ENCODE peak calls at places on chromosomes 4 and X, in five cellular contexts. One of them, this sample, is unnamed. For H3K9me3, the result is how much of the 10 kb centered on the place peaks cover.

GRCh38 chr4:4857809-4858508 is 1.5 kb upstream of the MSX1 start:
- DNase-seq in H1: no peak
- DNase-seq in K562: no peak
- DNase-seq in GM12878: no peak
- DNase-seq in HepG2: no peak
- DNase-seq in this sample: peak

GRCh38 chrX:73944582-73944947 is 359.4 kb upstream of the ZCCHC13 start:
- DNase-seq in GM12878: no peak
- DNase-seq in K562: no peak
- DNase-seq in H1: no peak
- DNase-seq in HepG2: no peak
- DNase-seq in this sample: no peak

GRCh38 chr4:76457885-76458284 is 22.9 kb downstream of the SHROOM3 start:
- DNase-seq in K562: peak
- DNase-seq in H1: no peak
- DNase-seq in HepG2: no peak
- DNase-seq in GM12878: no peak
- DNase-seq in this sample: no peak

GRCh38 chr4:2797545-2798305 is 4.8 kb downstream of the SH3BP2 start:
- DNase-seq in H1: no peak
- DNase-seq in HepG2: no peak
- DNase-seq in K562: no peak
- DNase-seq in GM12878: no peak
- DNase-seq in this sample: peak

GRCh38 chr4:95165926-95166524 is 382.7 kb downstream of the UNC5C start:
- DNase-seq in H1: no peak
- DNase-seq in HepG2: peak
- DNase-seq in GM12878: peak
- DNase-seq in K562: peak
- DNase-seq in this sample: peak

GRCh38 chrX:107559506-107559905 is 68.8 kb upstream of the PRPS1 start:
- DNase-seq in GM12878: no peak
- DNase-seq in H1: no peak
- DNase-seq in K562: no peak
- DNase-seq in HepG2: no peak
- DNase-seq in this sample: no peak

GRCh38 chrX:39813631-39814246 is 284.0 kb downstream of the BCOR start:
- DNase-seq in GM12878: no peak
- DNase-seq in K562: no peak
- DNase-seq in H1: no peak
- DNase-seq in HepG2: no peak
- DNase-seq in this sample: peak

GRCh38 chr4:100428051-100428450 is 89.8 kb downstream of the EMCN start:
- DNase-seq in H1: no peak
- DNase-seq in K562: no peak
- DNase-seq in HepG2: no peak
- DNase-seq in GM12878: no peak
- DNase-seq in this sample: no peak

GRCh38 chr4:37451646-37452045 is 207.1 kb downstream of the NWD2 start:
- DNase-seq in HepG2: no peak
- DNase-seq in H1: no peak
- DNase-seq in GM12878: no peak
- DNase-seq in K562: no peak
- DNase-seq in this sample: no peak

GRCh38 chr4:55157559-55158277 is 32.3 kb upstream of the KDR start:
- DNase-seq in GM12878: no peak
- DNase-seq in K562: no peak
- DNase-seq in H1: peak
- DNase-seq in HepG2: no peak
- DNase-seq in this sample: no peak

GRCh38 chrX:2848806-2849420 is 20.2 kb downstream of the GYG2 start:
- DNase-seq in HepG2: peak
- DNase-seq in GM12878: no peak
- DNase-seq in K562: no peak
- DNase-seq in H1: no peak
- DNase-seq in this sample: no peak

GRCh38 chr4:26281876-26282275 is 38.9 kb upstream of the RBPJ start:
- DNase-seq in H1: no peak
- DNase-seq in HepG2: no peak
- DNase-seq in K562: no peak
- DNase-seq in GM12878: no peak
- DNase-seq in this sample: no peak

GRCh38 chr4:150817017-150817416 is 198.1 kb downstream of the LRBA start:
- DNase-seq in GM12878: no peak
- DNase-seq in H1: no peak
- DNase-seq in K562: no peak
- DNase-seq in HepG2: no peak
- DNase-seq in this sample: no peak

GRCh38 chr4:28557755-28558154 is 1697.1 kb downstream of the STIM2 start:
- DNase-seq in H1: no peak
- DNase-seq in K562: no peak
- DNase-seq in HepG2: no peak
- DNase-seq in GM12878: no peak
- DNase-seq in this sample: no peak

GRCh38 chr4:123415977-123416376 is 19.4 kb downstream of the SPRY1 start:
- DNase-seq in K562: peak
- DNase-seq in GM12878: no peak
- DNase-seq in HepG2: peak
- DNase-seq in H1: no peak
- DNase-seq in this sample: no peak

GRCh38 chrX:73214366-73215094 is at the start of gene NAP1L2:
- DNase-seq in H1: peak
- DNase-seq in K562: no peak
- DNase-seq in GM12878: no peak
- DNase-seq in HepG2: no peak
- DNase-seq in this sample: no peak

GRCh38 chr4:15691346-15692140 is 9.9 kb downstream of the FAM200B start:
- DNase-seq in HepG2: peak
- DNase-seq in H1: no peak
- DNase-seq in K562: no peak
- DNase-seq in GM12878: no peak
- DNase-seq in this sample: no peak

GRCh38 chr4:185112104-185112503 is 31.0 kb upstream of the SLC25A4 start:
- DNase-seq in K562: peak
- DNase-seq in HepG2: peak
- DNase-seq in H1: peak
- DNase-seq in GM12878: no peak
- DNase-seq in this sample: no peak

GRCh38 chr4:84971319-84971932 is 4.9 kb upstream of the WDFY3 start:
- DNase-seq in K562: peak
- DNase-seq in GM12878: no peak
- DNase-seq in H1: no peak
- DNase-seq in HepG2: peak
- DNase-seq in this sample: peak

GRCh38 chr4:129064717-129065116 is 28.6 kb downstream of the SCLT1 start:
- DNase-seq in H1: no peak
- DNase-seq in HepG2: no peak
- DNase-seq in GM12878: no peak
- DNase-seq in K562: no peak
- DNase-seq in this sample: no peak

GRCh38 chr4:8142556-8142955 is 16.1 kb downstream of the ABLIM2 start:
- DNase-seq in HepG2: no peak
- DNase-seq in K562: no peak
- DNase-seq in H1: no peak
- DNase-seq in GM12878: no peak
- DNase-seq in this sample: no peak

GRCh38 chrX:48083212-48083611 is 11.8 kb upstream of the ZNF630 start:
- DNase-seq in H1: peak
- DNase-seq in HepG2: peak
- DNase-seq in GM12878: no peak
- DNase-seq in K562: peak
- DNase-seq in this sample: peak

GRCh38 chr4:4572821-4573220 is 31.0 kb upstream of the STX18 start:
- DNase-seq in GM12878: no peak
- DNase-seq in HepG2: no peak
- DNase-seq in K562: no peak
- DNase-seq in H1: no peak
- DNase-seq in this sample: no peak

DNA sequence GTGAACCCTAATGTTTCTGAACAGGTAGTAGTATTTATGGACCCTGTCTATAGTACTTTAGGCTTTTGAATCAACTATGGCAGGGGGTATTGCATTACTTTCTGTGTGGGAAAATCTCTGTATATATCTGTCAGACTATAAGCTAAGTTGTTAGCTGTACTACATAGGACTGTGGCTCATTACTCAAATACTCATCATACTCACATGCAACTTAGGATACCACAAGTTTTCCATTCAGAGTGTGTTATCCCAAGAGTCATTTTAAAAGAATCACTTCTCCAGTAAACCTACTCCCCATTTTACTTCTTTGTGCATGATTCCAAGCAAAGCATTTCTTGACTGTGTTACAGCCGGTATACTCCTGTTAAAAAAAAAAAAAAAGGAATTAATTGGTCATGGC is 95.6 kb downstream of the PHOX2B start:
- DNase-seq in H1: no peak
- DNase-seq in K562: no peak
- DNase-seq in HepG2: no peak
- DNase-seq in GM12878: no peak
- DNase-seq in this sample: no peak
- TF ChIP-seq GABPA in H1: no peak
- TF ChIP-seq GABPA in K562: no peak
- TF ChIP-seq GABPA in HepG2: no peak
- TF ChIP-seq GABPA in GM12878: no peak
- TF ChIP-seq GABPA in this sample: no peak

DNA sequence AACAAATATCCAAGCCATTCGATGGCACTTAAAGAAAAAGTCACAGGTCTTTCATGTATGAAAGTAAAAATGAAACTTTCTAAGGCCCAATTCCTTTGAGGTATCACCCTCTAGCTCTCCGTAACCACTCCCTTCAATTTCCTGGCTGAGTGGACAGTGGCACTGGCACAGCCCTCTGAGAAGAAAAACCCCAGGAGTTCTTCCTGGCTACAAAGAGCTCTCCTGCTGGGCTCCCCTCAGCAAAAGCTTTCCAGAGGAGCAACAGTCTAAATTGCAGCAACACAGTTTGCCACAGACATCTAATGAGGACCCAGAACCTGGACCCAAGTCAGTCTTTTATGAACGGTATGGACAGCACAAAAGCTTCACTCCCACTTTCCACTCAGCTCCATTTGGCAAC is 71.8 kb downstream of the FUNDC1 start:
- DNase-seq in GM12878: no peak
- DNase-seq in HepG2: no peak
- DNase-seq in K562: no peak
- DNase-seq in H1: no peak
- DNase-seq in this sample: no peak
- H3K9me3 ChIP-seq in GM12878: under half
- H3K9me3 ChIP-seq in HepG2: under half
- H3K9me3 ChIP-seq in K562: under half
- H3K9me3 ChIP-seq in H1: under half
- H3K9me3 ChIP-seq in this sample: under half

GRCh38 chrX:109709129-109709631 is 23.9 kb downstream of the ACSL4 start:
- DNase-seq in K562: no peak
- DNase-seq in H1: no peak
- DNase-seq in HepG2: peak
- DNase-seq in GM12878: peak
- DNase-seq in this sample: no peak
- TF ChIP-seq GABPA in K562: no peak
- TF ChIP-seq GABPA in H1: no peak
- TF ChIP-seq GABPA in HepG2: no peak
- TF ChIP-seq GABPA in GM12878: peak
- TF ChIP-seq GABPA in this sample: no peak

DNA sequence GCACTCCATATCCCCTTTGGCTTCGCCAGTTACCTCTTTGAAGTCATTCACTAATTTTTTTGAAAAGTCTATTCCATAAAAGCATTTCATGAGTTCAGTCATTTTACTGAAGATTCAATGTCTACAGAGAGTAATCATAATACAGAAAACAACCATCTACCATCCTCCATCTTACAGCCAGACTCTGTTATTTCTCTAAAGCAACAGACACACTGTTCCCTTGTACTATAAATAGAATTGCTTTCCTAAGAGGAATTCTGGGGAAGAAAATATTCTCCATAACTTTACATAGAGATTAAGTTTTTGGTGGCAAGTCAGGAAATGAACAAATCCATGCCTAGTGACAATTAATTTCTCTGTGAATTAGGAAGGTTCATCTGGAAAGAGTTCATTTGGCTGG is 37.0 kb downstream of the XK start:
- DNase-seq in HepG2: no peak
- DNase-seq in H1: no peak
- DNase-seq in K562: no peak
- DNase-seq in GM12878: no peak
- DNase-seq in this sample: no peak
- H3K9me3 ChIP-seq in HepG2: under half
- H3K9me3 ChIP-seq in H1: under half
- H3K9me3 ChIP-seq in K562: under half
- H3K9me3 ChIP-seq in GM12878: under half
- H3K9me3 ChIP-seq in this sample: under half

GRCh38 chr4:80446248-80446647 is 110.7 kb downstream of the CFAP299 start:
- DNase-seq in GM12878: no peak
- DNase-seq in HepG2: no peak
- DNase-seq in K562: no peak
- DNase-seq in H1: no peak
- DNase-seq in this sample: no peak
- TF ChIP-seq GABPA in GM12878: no peak
- TF ChIP-seq GABPA in HepG2: no peak
- TF ChIP-seq GABPA in K562: no peak
- TF ChIP-seq GABPA in H1: no peak
- TF ChIP-seq GABPA in this sample: no peak

GRCh38 chrX:151977923-151978322 is 3.4 kb upstream of the GABRE start:
- DNase-seq in K562: no peak
- DNase-seq in H1: no peak
- DNase-seq in GM12878: no peak
- DNase-seq in HepG2: no peak
- DNase-seq in this sample: no peak

GRCh38 chrX:151982217-151982616 is 7.7 kb upstream of the GABRE start:
- DNase-seq in GM12878: no peak
- DNase-seq in K562: peak
- DNase-seq in H1: no peak
- DNase-seq in HepG2: peak
- DNase-seq in this sample: no peak

GRCh38 chrX:151984328-151984727 is 9.9 kb upstream of the GABRE start:
- DNase-seq in H1: no peak
- DNase-seq in GM12878: no peak
- DNase-seq in K562: peak
- DNase-seq in HepG2: peak
- DNase-seq in this sample: no peak

GRCh38 chrX:151983186-151983585 is 8.7 kb upstream of the GABRE start:
- DNase-seq in GM12878: no peak
- DNase-seq in HepG2: no peak
- DNase-seq in K562: no peak
- DNase-seq in H1: no peak
- DNase-seq in this sample: no peak

DNA sequence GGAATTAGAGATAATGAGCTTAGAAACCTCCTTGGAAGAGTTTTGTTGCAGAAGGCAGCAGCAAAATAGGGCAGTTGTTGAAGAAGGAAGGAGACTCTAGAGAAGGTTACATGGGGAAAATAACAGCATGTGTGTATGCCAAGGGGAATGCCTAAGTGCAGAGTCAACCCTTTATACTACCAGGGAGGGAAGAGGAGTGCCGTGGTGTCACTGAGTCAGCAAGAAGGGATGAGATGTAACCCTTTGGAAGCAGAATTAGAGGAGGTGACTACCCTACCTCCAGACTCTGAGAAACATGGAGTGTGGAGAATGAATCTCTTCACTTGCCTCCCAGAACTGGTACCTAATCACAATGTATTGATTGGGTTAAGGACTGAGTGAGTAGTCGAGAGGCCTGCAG is 6.7 kb upstream of the GABRE start:
- DNase-seq in HepG2: no peak
- DNase-seq in H1: no peak
- DNase-seq in K562: no peak
- DNase-seq in GM12878: no peak
- DNase-seq in this sample: no peak
- H3K9me3 ChIP-seq in HepG2: under half
- H3K9me3 ChIP-seq in H1: under half
- H3K9me3 ChIP-seq in K562: under half
- H3K9me3 ChIP-seq in GM12878: under half
- H3K9me3 ChIP-seq in this sample: under half